ENCODE peak calls at places on chromosomes 4 and X, in four cellular contexts. Q, Z, T and L are unnamed samples.

GRCh38 chr4:955161-955921 is 18.0 kb downstream of the DGKQ start:
- DNase-seq in Z (no peak), Q (no peak), T (no peak), L (no peak)

GRCh38 chrX:3134316-3134715 is 93.0 kb downstream of the ARSF start:
- DNase-seq in Q (no peak), T (no peak), Z (no peak), L (no peak)

GRCh38 chrX:122133478-122133877 is 1050.6 kb upstream of the GRIA3 start:
- DNase-seq in T (no peak), Z (no peak), Q (no peak), L (no peak)

GRCh38 chrX:12999422-12999821 is 24.5 kb downstream of the TMSB4X start:
- DNase-seq in Z (no peak), Q (no peak), T (peak; percentile 33), L (peak; percentile 18)

GRCh38 chr4:188008377-188008776 is 12.8 kb downstream of the ZFP42 start:
- DNase-seq in Q (no peak), T (peak; percentile 56), Z (no peak), L (peak; percentile 97)

GRCh38 chr4:56511098-56511497 is 5.5 kb downstream of the ARL9 start:
- DNase-seq in Z (no peak), T (no peak), Q (no peak), L (no peak)

GRCh38 chrX:154494715-154495114 is 4.3 kb upstream of the SLC10A3 start:
- DNase-seq in Z (no peak), Q (no peak), T (no peak), L (no peak)

GRCh38 chr4:65482410-65482809 is 187.9 kb downstream of the EPHA5 start:
- DNase-seq in Z (no peak), Q (no peak), T (peak; percentile 92), L (peak; percentile 66)

GRCh38 chrX:13695601-13696115 is 6.7 kb downstream of the RAB9A start:
- DNase-seq in Q (no peak), T (no peak), Z (no peak), L (no peak)

GRCh38 chr4:165131247-165131832 is 18.7 kb upstream of the TMEM192 start:
- DNase-seq in Q (peak; percentile 57), Z (peak; percentile 36), T (peak; percentile 26), L (peak; percentile 54)

GRCh38 chr4:149605601-149606378 is 209.9 kb downstream of the IQCM start:
- DNase-seq in Q (no peak), T (peak; percentile 85), Z (no peak), L (peak; percentile 75)

GRCh38 chrX:16250296-16250695 is 83.0 kb downstream of the MAGEB17 start:
- DNase-seq in Q (no peak), Z (no peak), T (peak; percentile 12), L (peak; percentile 4)

GRCh38 chr4:140996757-140997156 is 136.5 kb downstream of the RNF150 start:
- DNase-seq in T (peak; percentile 98), Z (no peak), Q (no peak), L (peak; percentile 24)

GRCh38 chr4:76951333-76952033 is 1.9 kb downstream of the SEPTIN11 start:
- DNase-seq in Z (no peak), Q (no peak), T (peak; percentile 40), L (no peak)
- H3K27ac ChIP-seq in Z (no peak overlapping the region), Q (peak overlapping the region; percentile 82), T (peak overlapping the region; percentile 94), L (peak overlapping the region; percentile 82)

GRCh38 chr4:153345011-153345981 is 808 bp downstream of the MND1 start:
- DNase-seq in Q (peak; percentile 64), T (peak; percentile 61), Z (no peak), L (peak; percentile 38)
- TF ChIP-seq CTCF in Q (peak; percentile 15), T (no peak), Z (no peak), L (peak; percentile 19)

DNA sequence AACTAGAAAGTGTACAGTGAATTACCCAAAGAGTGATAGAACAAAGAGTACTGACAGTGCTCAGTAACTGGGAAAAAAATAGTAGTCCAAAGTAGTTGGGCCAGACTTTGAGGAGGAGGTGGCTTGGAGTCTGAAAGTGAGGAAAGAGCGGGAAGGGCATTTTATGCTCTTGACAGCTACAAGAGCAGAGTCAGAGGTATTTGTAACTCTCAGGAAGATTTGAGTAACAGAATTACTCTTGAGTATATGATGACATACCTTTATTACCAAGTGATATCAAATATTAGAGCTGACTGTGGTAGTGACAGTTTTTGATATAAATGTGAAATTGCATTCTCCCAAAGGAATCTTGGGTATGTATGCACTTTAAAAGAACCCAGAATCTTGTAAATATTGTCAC is 2.2 kb downstream of the SLAIN2 start:
- DNase-seq in Z (no peak), T (peak; percentile 50), Q (no peak), L (no peak)
- H3K27ac ChIP-seq in Z (no peak overlapping the region), T (peak overlapping the region; percentile 7), Q (no peak overlapping the region), L (no peak overlapping the region)

GRCh38 chr4:168757500-168757899 is 252.6 kb downstream of the CBR4 start:
- DNase-seq in Q (no peak), T (no peak), Z (no peak), L (no peak)

GRCh38 chr4:168748807-168749206 is 252.0 kb downstream of the PALLD start:
- DNase-seq in Z (no peak), T (no peak), Q (no peak), L (no peak)

GRCh38 chr4:168755643-168756482 is 254.2 kb downstream of the CBR4 start:
- DNase-seq in T (peak; percentile 45), Q (no peak), Z (no peak), L (peak; percentile 48)

GRCh38 chr4:168751263-168752225 is 254.7 kb downstream of the PALLD start:
- DNase-seq in T (peak; percentile 78), Z (no peak), Q (no peak), L (peak; percentile 66)
- TF ChIP-seq CTCF in T (no peak), Z (no peak), Q (no peak), L (no peak)

GRCh38 chr4:151952137-151952536 is 191.3 kb upstream of the GATB start:
- DNase-seq in Z (no peak), T (no peak), Q (no peak), L (no peak)

GRCh38 chr4:151946718-151947117 is 185.9 kb upstream of the GATB start:
- DNase-seq in T (no peak), Z (no peak), Q (no peak), L (no peak)

GRCh38 chr4:151951727-151952078 is 190.9 kb upstream of the GATB start:
- DNase-seq in Q (no peak), T (no peak), Z (no peak), L (no peak)

GRCh38 chr4:151950993-151951726 is 190.4 kb upstream of the GATB start:
- DNase-seq in Z (no peak), T (peak; percentile 3), Q (no peak), L (no peak)

DNA sequence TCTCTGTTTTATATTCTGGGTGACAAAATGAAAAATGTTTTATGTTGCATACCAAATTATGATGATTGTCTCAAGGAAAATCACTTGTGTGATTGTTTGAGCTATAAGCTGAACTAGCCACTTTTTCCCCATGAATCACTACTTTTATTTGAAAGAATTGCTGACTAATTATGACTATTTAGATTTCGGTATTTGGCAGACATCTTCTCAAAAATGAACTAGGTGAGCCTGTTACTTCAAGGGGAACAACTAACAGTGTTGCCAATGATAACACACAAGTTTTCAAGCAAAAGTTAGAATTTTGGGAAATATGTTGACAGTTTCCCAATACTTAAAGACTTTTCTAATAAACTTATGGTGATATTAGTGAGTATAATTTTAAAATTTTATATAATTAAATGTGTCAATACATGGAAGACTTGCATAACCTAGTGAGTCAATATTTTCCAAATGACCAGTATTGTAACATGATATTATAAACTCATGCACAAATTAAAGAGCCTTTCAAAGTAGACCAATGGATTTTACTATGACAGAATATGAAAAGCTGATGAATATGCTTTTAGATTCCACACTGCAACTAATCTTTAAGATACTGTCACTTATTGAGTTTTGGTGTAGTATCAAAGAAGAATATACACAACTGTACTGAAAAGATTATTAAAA is 187.7 kb upstream of the GATB start:
- DNase-seq in Z (no peak), Q (no peak), T (peak; percentile 49), L (no peak)
- H3K27ac ChIP-seq in Z (no peak overlapping the region), Q (no peak overlapping the region), T (no peak overlapping the region), L (no peak overlapping the region)

GRCh38 chr4:2948895-2949781 is 14.1 kb downstream of the NOP14 start:
- DNase-seq in T (no peak), Z (no peak), Q (no peak), L (no peak)
- TF ChIP-seq CTCF in T (peak; percentile 47), Z (no peak), Q (peak; percentile 53), L (peak; percentile 75)

GRCh38 chr4:153438916-153439756 is 27.0 kb upstream of the TMEM131L start:
- DNase-seq in Q (no peak), Z (no peak), T (no peak), L (no peak)
- H3K27ac ChIP-seq in Q (no peak overlapping the region), Z (no peak overlapping the region), T (no peak overlapping the region), L (no peak overlapping the region)